ENCODE peak calls at places on chromosomes 1 and 21, in six cellular contexts. G is progenitor cell of endocrine pancreas, K is fibroblast of villous mesenchyme, X is left ventricle myocardium inferior, M is adrenal gland, Q is astrocyte. U is an unnamed sample.

GRCh38 chr1:117611121-117611601 is 5.3 kb downstream of the TENT5C start:
- DNase-seq in G (no peak), K (peak), X (no peak), M (no peak), Q (no peak), U (no peak)

GRCh38 chr1:160911441-160911840 is 26.5 kb upstream of the ITLN1 start:
- DNase-seq in G (no peak), K (peak), X (no peak), M (no peak), Q (peak), U (no peak)

GRCh38 chr1:84582802-84583587 is 8.8 kb upstream of the CTBS start:
- DNase-seq in G (no peak), K (peak), X (no peak), M (no peak), Q (peak), U (no peak)

GRCh38 chr1:63643926-63644325 is 50.7 kb downstream of the PGM1 start:
- DNase-seq in G (no peak), K (no peak), X (peak), M (no peak), Q (no peak), U (no peak)

GRCh38 chr21:42939581-42940413 is 14.4 kb upstream of the ERVH48-1 start:
- DNase-seq in G (no peak), K (peak), X (peak), M (peak), Q (peak), U (peak)

GRCh38 chr1:110463695-110464094 is 12.7 kb downstream of the PROK1 start:
- DNase-seq in G (no peak), K (peak), X (no peak), M (no peak), Q (peak), U (no peak)

GRCh38 chr1:29958271-29958670 is 721.9 kb downstream of the PTPRU start:
- DNase-seq in G (no peak), K (no peak), X (no peak), M (no peak), Q (no peak), U (no peak)

GRCh38 chr21:32083175-32083574 is 195.7 kb downstream of the MIS18A start:
- DNase-seq in G (no peak), K (no peak), X (no peak), M (no peak), Q (peak), U (no peak)

GRCh38 chr1:234987415-234988159 is 141.1 kb downstream of the TOMM20 start:
- DNase-seq in G (no peak), K (peak), X (peak), M (peak), Q (peak), U (no peak)

GRCh38 chr1:10117865-10118264 is 85.1 kb downstream of the UBE4B start:
- DNase-seq in G (no peak), K (peak), X (no peak), M (no peak), Q (peak), U (no peak)

GRCh38 chr1:57966751-57967406 is 543.0 kb upstream of the DAB1 start:
- DNase-seq in G (peak), K (no peak), X (peak), M (no peak), Q (peak), U (no peak)

GRCh38 chr1:93694833-93695232 is 13.2 kb upstream of the BCAR3 start:
- DNase-seq in G (no peak), K (no peak), X (no peak), M (no peak), Q (no peak), U (no peak)

GRCh38 chr21:35652872-35653271 is 407.5 kb downstream of the SETD4 start:
- DNase-seq in G (no peak), K (no peak), X (no peak), M (no peak), Q (no peak), U (no peak)
- TF ChIP-seq CTCF in G (no peak), K (no peak), X (no peak), M (no peak), Q (no peak), U (no peak)

GRCh38 chr1:42680045-42680444 is 2.2 kb upstream of the YBX1 start:
- DNase-seq in G (no peak), K (no peak), X (no peak), M (no peak), Q (no peak), U (no peak)

GRCh38 chr1:42682739-42683529 is 716 bp downstream of the YBX1 start:
- DNase-seq in G (peak), K (peak), X (peak), M (peak), Q (peak), U (peak)

GRCh38 chr1:42681771-42682483 is at the start of gene YBX1:
- DNase-seq in G (peak), K (peak), X (peak), M (peak), Q (peak), U (peak)

GRCh38 chr1:42679364-42679983 is 2.7 kb upstream of the YBX1 start:
- DNase-seq in G (no peak), K (no peak), X (no peak), M (no peak), Q (peak), U (no peak)

DNA sequence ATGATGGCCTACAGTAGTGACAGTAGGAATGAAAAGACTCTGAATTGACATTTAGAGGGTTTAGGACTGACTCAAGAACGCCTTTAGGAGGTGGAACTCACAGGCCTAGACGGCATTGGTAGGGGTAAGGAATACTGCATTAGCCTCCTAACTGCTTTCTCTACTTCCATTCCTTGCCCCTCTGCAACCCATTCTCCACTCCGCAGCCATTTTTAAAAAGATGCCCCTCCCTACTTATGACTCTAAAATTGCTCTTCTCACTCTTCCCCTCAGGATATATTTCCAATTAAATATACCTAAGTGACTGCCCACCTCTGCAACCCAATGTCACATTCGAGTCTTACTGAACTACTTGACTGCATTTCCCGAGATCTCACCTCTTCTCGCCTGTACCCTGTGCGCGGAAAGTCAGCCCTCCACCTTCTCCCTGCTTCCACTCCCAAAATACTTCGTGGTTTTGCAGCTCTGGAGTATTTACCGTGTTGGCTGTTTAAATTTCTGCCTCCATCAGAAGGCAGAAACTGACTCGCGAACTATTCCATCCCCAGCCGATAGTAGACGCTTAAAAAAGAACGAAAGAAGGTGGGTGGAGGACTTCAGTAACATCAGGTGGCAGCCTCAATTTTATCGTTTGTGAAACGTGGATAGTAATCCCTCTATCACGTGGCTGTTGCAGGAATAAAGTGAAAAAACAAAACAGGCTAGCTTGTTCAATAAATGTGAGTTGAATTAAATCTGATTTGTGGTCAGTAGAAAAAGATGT is 1.1 kb upstream of the YBX1 start:
- DNase-seq in G (no peak), K (peak), X (no peak), M (peak), Q (peak), U (no peak)
- TF ChIP-seq CTCF in G (no peak), K (no peak), X (no peak), M (no peak), Q (no peak), U (no peak)

DNA sequence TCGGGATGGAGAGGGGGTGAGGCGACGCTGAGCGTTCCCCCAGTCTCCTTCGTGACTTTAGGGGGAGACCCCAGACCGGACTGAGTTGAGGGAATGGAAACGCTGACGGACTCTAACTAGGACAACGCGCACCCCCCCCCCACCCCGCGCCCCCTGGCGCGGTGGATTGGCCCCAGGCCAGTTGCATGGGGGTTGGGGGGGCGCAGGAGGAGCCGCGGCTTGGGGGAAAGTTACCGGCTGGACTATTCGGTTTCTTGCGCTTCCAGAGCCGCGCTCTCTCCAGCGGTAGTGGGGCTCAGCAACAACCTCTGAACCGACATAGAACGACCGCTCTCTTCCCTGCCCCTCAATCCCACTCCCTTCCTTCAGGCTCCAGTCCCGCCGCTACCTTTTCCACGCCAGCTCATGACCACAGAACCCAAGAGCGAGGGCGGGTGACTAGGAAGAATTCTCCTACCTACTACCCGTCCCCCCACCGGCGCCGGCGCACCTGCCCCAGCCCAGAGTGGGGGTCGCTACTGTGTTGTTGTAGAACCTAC is 694 bp downstream of the ZBTB7B start:
- DNase-seq in G (no peak), K (peak), X (no peak), M (no peak), Q (no peak), U (no peak)
- TF ChIP-seq CTCF in G (peak), K (no peak), X (no peak), M (no peak), Q (no peak), U (no peak)

DNA sequence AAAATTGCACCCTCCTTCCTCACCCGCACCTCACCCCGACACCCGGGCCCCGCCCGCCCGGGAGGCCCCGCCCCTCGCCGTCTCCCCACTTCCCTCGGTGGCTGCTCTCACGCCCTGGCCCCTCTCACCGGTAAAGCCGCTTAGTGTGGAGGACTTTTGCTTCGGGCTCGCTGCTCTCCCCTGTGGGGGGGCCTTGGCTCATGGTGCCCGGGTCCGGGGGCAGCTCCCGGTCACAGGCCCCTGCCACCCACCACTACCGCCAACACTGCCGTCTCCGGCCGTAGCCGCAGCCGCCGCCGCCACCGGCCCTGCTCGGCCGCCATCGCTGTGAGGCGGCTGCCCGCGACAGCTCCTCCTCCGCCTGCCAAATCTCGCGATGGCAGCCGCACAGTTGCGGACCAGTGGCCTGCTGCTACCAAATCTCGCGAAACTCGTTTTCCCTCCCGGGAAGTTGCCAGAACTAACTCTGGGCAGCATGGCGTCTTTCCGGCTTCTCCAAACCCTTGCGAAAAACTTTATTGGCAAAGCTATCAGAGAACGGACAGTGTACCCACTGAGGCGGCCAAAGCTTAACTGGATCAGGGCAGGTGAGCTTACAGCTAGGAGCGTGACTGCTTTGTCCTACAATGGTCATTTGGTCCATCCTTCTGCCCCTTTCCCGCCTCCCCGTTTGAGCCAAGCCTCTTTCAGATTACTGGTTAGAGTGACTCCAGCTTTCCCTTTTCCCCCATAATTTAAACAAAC is at the start of gene SMG5:
- DNase-seq in G (peak), K (peak), X (peak), M (peak), Q (peak), U (peak)
- TF ChIP-seq CTCF in G (no peak), K (no peak), X (no peak), M (no peak), Q (no peak), U (no peak)

U was measured in CD14-positive monocyte.